ENCODE peak calls at places on chromosomes 7 and 10, in six cellular contexts. One of them, this sample, is unnamed.

GRCh38 chr10:73307203-73307800 is 51.4 kb downstream of the CFAP70 start:
- DNase-seq in ovary: no peak
- DNase-seq in AG10803: no peak
- DNase-seq in iris pigment epithelial cell: no peak
- DNase-seq in activated CD8-positive, alpha-beta T cell treated with anti-CD3 and anti-CD28 coated beads for 36 hours: no peak
- DNase-seq in stimulated activated CD4-positive, alpha-beta T cell treated with anti-CD3 and anti-CD28 coated beads, Interleukin-15, amount 100 ng/mL, for 1 hour: no peak
- DNase-seq in this sample: no peak

GRCh38 chr10:74388801-74389200 is 237.8 kb downstream of the ADK start:
- DNase-seq in ovary: no peak
- DNase-seq in AG10803: no peak
- DNase-seq in iris pigment epithelial cell: no peak
- DNase-seq in activated CD8-positive, alpha-beta T cell treated with anti-CD3 and anti-CD28 coated beads for 36 hours: no peak
- DNase-seq in stimulated activated CD4-positive, alpha-beta T cell treated with anti-CD3 and anti-CD28 coated beads, Interleukin-15, amount 100 ng/mL, for 1 hour: no peak
- DNase-seq in this sample: no peak

GRCh38 chr10:71726673-71727428 is 7.3 kb upstream of the C10orf105 start:
- DNase-seq in ovary: no peak
- DNase-seq in AG10803: no peak
- DNase-seq in iris pigment epithelial cell: no peak
- DNase-seq in activated CD8-positive, alpha-beta T cell treated with anti-CD3 and anti-CD28 coated beads for 36 hours: peak; percentile 75
- DNase-seq in stimulated activated CD4-positive, alpha-beta T cell treated with anti-CD3 and anti-CD28 coated beads, Interleukin-15, amount 100 ng/mL, for 1 hour: no peak
- DNase-seq in this sample: no peak

GRCh38 chr7:13035233-13035632 is 347.8 kb downstream of the ARL4A start:
- DNase-seq in ovary: no peak
- DNase-seq in AG10803: no peak
- DNase-seq in iris pigment epithelial cell: no peak
- DNase-seq in activated CD8-positive, alpha-beta T cell treated with anti-CD3 and anti-CD28 coated beads for 36 hours: no peak
- DNase-seq in stimulated activated CD4-positive, alpha-beta T cell treated with anti-CD3 and anti-CD28 coated beads, Interleukin-15, amount 100 ng/mL, for 1 hour: no peak
- DNase-seq in this sample: no peak

GRCh38 chr10:44955408-44956070 is 4.1 kb upstream of the RASSF4 start:
- DNase-seq in ovary: no peak
- DNase-seq in AG10803: peak; percentile 56
- DNase-seq in iris pigment epithelial cell: no peak
- DNase-seq in activated CD8-positive, alpha-beta T cell treated with anti-CD3 and anti-CD28 coated beads for 36 hours: no peak
- DNase-seq in stimulated activated CD4-positive, alpha-beta T cell treated with anti-CD3 and anti-CD28 coated beads, Interleukin-15, amount 100 ng/mL, for 1 hour: no peak
- DNase-seq in this sample: no peak

GRCh38 chr10:10418397-10418796 is 599.3 kb upstream of the CELF2 start:
- DNase-seq in ovary: no peak
- DNase-seq in AG10803: no peak
- DNase-seq in iris pigment epithelial cell: no peak
- DNase-seq in activated CD8-positive, alpha-beta T cell treated with anti-CD3 and anti-CD28 coated beads for 36 hours: no peak
- DNase-seq in stimulated activated CD4-positive, alpha-beta T cell treated with anti-CD3 and anti-CD28 coated beads, Interleukin-15, amount 100 ng/mL, for 1 hour: no peak
- DNase-seq in this sample: no peak

GRCh38 chr10:124742418-124743187 is 1.6 kb downstream of the FAM53B start:
- DNase-seq in ovary: no peak
- DNase-seq in AG10803: peak; percentile 33
- DNase-seq in iris pigment epithelial cell: peak; percentile 49
- DNase-seq in activated CD8-positive, alpha-beta T cell treated with anti-CD3 and anti-CD28 coated beads for 36 hours: no peak
- DNase-seq in stimulated activated CD4-positive, alpha-beta T cell treated with anti-CD3 and anti-CD28 coated beads, Interleukin-15, amount 100 ng/mL, for 1 hour: no peak
- DNase-seq in this sample: no peak

GRCh38 chr10:130885021-130885655 is 426.4 kb downstream of the TCERG1L start:
- DNase-seq in ovary: peak; percentile 43
- DNase-seq in AG10803: no peak
- DNase-seq in iris pigment epithelial cell: no peak
- DNase-seq in activated CD8-positive, alpha-beta T cell treated with anti-CD3 and anti-CD28 coated beads for 36 hours: no peak
- DNase-seq in stimulated activated CD4-positive, alpha-beta T cell treated with anti-CD3 and anti-CD28 coated beads, Interleukin-15, amount 100 ng/mL, for 1 hour: no peak
- DNase-seq in this sample: no peak

GRCh38 chr7:47361746-47362215 is 220.1 kb downstream of the TNS3 start:
- DNase-seq in ovary: no peak
- DNase-seq in AG10803: peak; percentile 86
- DNase-seq in iris pigment epithelial cell: peak; percentile 89
- DNase-seq in activated CD8-positive, alpha-beta T cell treated with anti-CD3 and anti-CD28 coated beads for 36 hours: peak; percentile 80
- DNase-seq in stimulated activated CD4-positive, alpha-beta T cell treated with anti-CD3 and anti-CD28 coated beads, Interleukin-15, amount 100 ng/mL, for 1 hour: no peak
- DNase-seq in this sample: no peak

GRCh38 chr7:80785961-80786360 is 132.9 kb downstream of the SEMA3C start:
- DNase-seq in ovary: no peak
- DNase-seq in AG10803: peak; percentile 94
- DNase-seq in iris pigment epithelial cell: peak; percentile 54
- DNase-seq in activated CD8-positive, alpha-beta T cell treated with anti-CD3 and anti-CD28 coated beads for 36 hours: no peak
- DNase-seq in stimulated activated CD4-positive, alpha-beta T cell treated with anti-CD3 and anti-CD28 coated beads, Interleukin-15, amount 100 ng/mL, for 1 hour: no peak
- DNase-seq in this sample: no peak

GRCh38 chr10:93150289-93150688 is 76.6 kb downstream of the CYP26A1 start:
- DNase-seq in ovary: no peak
- DNase-seq in AG10803: no peak
- DNase-seq in iris pigment epithelial cell: peak; percentile 72
- DNase-seq in activated CD8-positive, alpha-beta T cell treated with anti-CD3 and anti-CD28 coated beads for 36 hours: peak; percentile 49
- DNase-seq in stimulated activated CD4-positive, alpha-beta T cell treated with anti-CD3 and anti-CD28 coated beads, Interleukin-15, amount 100 ng/mL, for 1 hour: no peak
- DNase-seq in this sample: no peak

GRCh38 chr10:28014651-28015050 is 15.8 kb upstream of the ODAD2 start:
- DNase-seq in ovary: no peak
- DNase-seq in AG10803: no peak
- DNase-seq in iris pigment epithelial cell: no peak
- DNase-seq in activated CD8-positive, alpha-beta T cell treated with anti-CD3 and anti-CD28 coated beads for 36 hours: no peak
- DNase-seq in stimulated activated CD4-positive, alpha-beta T cell treated with anti-CD3 and anti-CD28 coated beads, Interleukin-15, amount 100 ng/mL, for 1 hour: no peak
- DNase-seq in this sample: no peak

GRCh38 chr7:43843276-43843675 is 26.0 kb downstream of the MRPS24 start:
- DNase-seq in ovary: no peak
- DNase-seq in AG10803: no peak
- DNase-seq in iris pigment epithelial cell: no peak
- DNase-seq in activated CD8-positive, alpha-beta T cell treated with anti-CD3 and anti-CD28 coated beads for 36 hours: no peak
- DNase-seq in stimulated activated CD4-positive, alpha-beta T cell treated with anti-CD3 and anti-CD28 coated beads, Interleukin-15, amount 100 ng/mL, for 1 hour: no peak
- DNase-seq in this sample: no peak

GRCh38 chr7:2539031-2540028 is 16.0 kb downstream of the BRAT1 start:
- DNase-seq in ovary: no peak
- DNase-seq in AG10803: no peak
- DNase-seq in iris pigment epithelial cell: no peak
- DNase-seq in activated CD8-positive, alpha-beta T cell treated with anti-CD3 and anti-CD28 coated beads for 36 hours: no peak
- DNase-seq in stimulated activated CD4-positive, alpha-beta T cell treated with anti-CD3 and anti-CD28 coated beads, Interleukin-15, amount 100 ng/mL, for 1 hour: no peak
- DNase-seq in this sample: no peak

GRCh38 chr10:77351386-77351785 is 286.2 kb downstream of the KCNMA1 start:
- DNase-seq in ovary: no peak
- DNase-seq in AG10803: peak; percentile 73
- DNase-seq in iris pigment epithelial cell: peak; percentile 58
- DNase-seq in activated CD8-positive, alpha-beta T cell treated with anti-CD3 and anti-CD28 coated beads for 36 hours: no peak
- DNase-seq in stimulated activated CD4-positive, alpha-beta T cell treated with anti-CD3 and anti-CD28 coated beads, Interleukin-15, amount 100 ng/mL, for 1 hour: no peak
- DNase-seq in this sample: no peak

GRCh38 chr7:36308031-36308430 is 81.6 kb upstream of the ANLN start:
- DNase-seq in ovary: no peak
- DNase-seq in AG10803: peak; percentile 29
- DNase-seq in iris pigment epithelial cell: no peak
- DNase-seq in activated CD8-positive, alpha-beta T cell treated with anti-CD3 and anti-CD28 coated beads for 36 hours: no peak
- DNase-seq in stimulated activated CD4-positive, alpha-beta T cell treated with anti-CD3 and anti-CD28 coated beads, Interleukin-15, amount 100 ng/mL, for 1 hour: no peak
- DNase-seq in this sample: no peak

GRCh38 chr10:131264110-131264788 is 47.3 kb downstream of the TCERG1L start:
- DNase-seq in ovary: peak; percentile 4
- DNase-seq in AG10803: no peak
- DNase-seq in iris pigment epithelial cell: no peak
- DNase-seq in activated CD8-positive, alpha-beta T cell treated with anti-CD3 and anti-CD28 coated beads for 36 hours: no peak
- DNase-seq in stimulated activated CD4-positive, alpha-beta T cell treated with anti-CD3 and anti-CD28 coated beads, Interleukin-15, amount 100 ng/mL, for 1 hour: no peak
- DNase-seq in this sample: no peak

GRCh38 chr7:70512719-70513118 is 619.2 kb upstream of the GALNT17 start:
- DNase-seq in ovary: no peak
- DNase-seq in AG10803: no peak
- DNase-seq in iris pigment epithelial cell: no peak
- DNase-seq in activated CD8-positive, alpha-beta T cell treated with anti-CD3 and anti-CD28 coated beads for 36 hours: no peak
- DNase-seq in stimulated activated CD4-positive, alpha-beta T cell treated with anti-CD3 and anti-CD28 coated beads, Interleukin-15, amount 100 ng/mL, for 1 hour: no peak
- DNase-seq in this sample: no peak

GRCh38 chr10:7945469-7946187 is 108.9 kb upstream of the GATA3 start:
- DNase-seq in ovary: no peak
- DNase-seq in AG10803: peak; percentile 33
- DNase-seq in iris pigment epithelial cell: no peak
- DNase-seq in activated CD8-positive, alpha-beta T cell treated with anti-CD3 and anti-CD28 coated beads for 36 hours: no peak
- DNase-seq in stimulated activated CD4-positive, alpha-beta T cell treated with anti-CD3 and anti-CD28 coated beads, Interleukin-15, amount 100 ng/mL, for 1 hour: no peak
- DNase-seq in this sample: no peak

GRCh38 chr10:110336111-110336721 is 31.5 kb upstream of the SMNDC1 start:
- DNase-seq in ovary: no peak
- DNase-seq in AG10803: peak; percentile 99
- DNase-seq in iris pigment epithelial cell: peak; percentile 97
- DNase-seq in activated CD8-positive, alpha-beta T cell treated with anti-CD3 and anti-CD28 coated beads for 36 hours: no peak
- DNase-seq in stimulated activated CD4-positive, alpha-beta T cell treated with anti-CD3 and anti-CD28 coated beads, Interleukin-15, amount 100 ng/mL, for 1 hour: no peak
- DNase-seq in this sample: no peak

GRCh38 chr7:138842111-138842510 is 44.1 kb upstream of the ATP6V0A4 start:
- DNase-seq in ovary: no peak
- DNase-seq in AG10803: peak; percentile 57
- DNase-seq in iris pigment epithelial cell: peak; percentile 94
- DNase-seq in activated CD8-positive, alpha-beta T cell treated with anti-CD3 and anti-CD28 coated beads for 36 hours: no peak
- DNase-seq in stimulated activated CD4-positive, alpha-beta T cell treated with anti-CD3 and anti-CD28 coated beads, Interleukin-15, amount 100 ng/mL, for 1 hour: no peak
- DNase-seq in this sample: no peak

GRCh38 chr10:58393317-58393716 is 8.1 kb downstream of the TFAM start:
- DNase-seq in ovary: no peak
- DNase-seq in AG10803: peak; percentile 9
- DNase-seq in iris pigment epithelial cell: peak; percentile 25
- DNase-seq in activated CD8-positive, alpha-beta T cell treated with anti-CD3 and anti-CD28 coated beads for 36 hours: no peak
- DNase-seq in stimulated activated CD4-positive, alpha-beta T cell treated with anti-CD3 and anti-CD28 coated beads, Interleukin-15, amount 100 ng/mL, for 1 hour: no peak
- DNase-seq in this sample: no peak

GRCh38 chr7:140455743-140456142 is 23.6 kb downstream of the MKRN1 start:
- DNase-seq in ovary: no peak
- DNase-seq in AG10803: no peak
- DNase-seq in iris pigment epithelial cell: no peak
- DNase-seq in activated CD8-positive, alpha-beta T cell treated with anti-CD3 and anti-CD28 coated beads for 36 hours: no peak
- DNase-seq in stimulated activated CD4-positive, alpha-beta T cell treated with anti-CD3 and anti-CD28 coated beads, Interleukin-15, amount 100 ng/mL, for 1 hour: no peak
- DNase-seq in this sample: no peak

GRCh38 chr10:125023269-125023668 is 81.3 kb downstream of the ZRANB1 start:
- DNase-seq in ovary: no peak
- DNase-seq in AG10803: no peak
- DNase-seq in iris pigment epithelial cell: no peak
- DNase-seq in activated CD8-positive, alpha-beta T cell treated with anti-CD3 and anti-CD28 coated beads for 36 hours: no peak
- DNase-seq in stimulated activated CD4-positive, alpha-beta T cell treated with anti-CD3 and anti-CD28 coated beads, Interleukin-15, amount 100 ng/mL, for 1 hour: no peak
- DNase-seq in this sample: no peak

GRCh38 chr7:45978010-45978681 is 57.1 kb upstream of the IGFBP3 start:
- DNase-seq in ovary: no peak
- DNase-seq in AG10803: peak; percentile 99
- DNase-seq in iris pigment epithelial cell: peak; percentile 97
- DNase-seq in activated CD8-positive, alpha-beta T cell treated with anti-CD3 and anti-CD28 coated beads for 36 hours: peak; percentile 45
- DNase-seq in stimulated activated CD4-positive, alpha-beta T cell treated with anti-CD3 and anti-CD28 coated beads, Interleukin-15, amount 100 ng/mL, for 1 hour: no peak
- DNase-seq in this sample: no peak

GRCh38 chr7:51455948-51456347 is 139.3 kb upstream of the COBL start:
- DNase-seq in ovary: no peak
- DNase-seq in AG10803: no peak
- DNase-seq in iris pigment epithelial cell: no peak
- DNase-seq in activated CD8-positive, alpha-beta T cell treated with anti-CD3 and anti-CD28 coated beads for 36 hours: no peak
- DNase-seq in stimulated activated CD4-positive, alpha-beta T cell treated with anti-CD3 and anti-CD28 coated beads, Interleukin-15, amount 100 ng/mL, for 1 hour: no peak
- DNase-seq in this sample: no peak

GRCh38 chr10:19041176-19041575 is 7.4 kb upstream of the MALRD1 start:
- DNase-seq in ovary: no peak
- DNase-seq in AG10803: no peak
- DNase-seq in iris pigment epithelial cell: no peak
- DNase-seq in activated CD8-positive, alpha-beta T cell treated with anti-CD3 and anti-CD28 coated beads for 36 hours: no peak
- DNase-seq in stimulated activated CD4-positive, alpha-beta T cell treated with anti-CD3 and anti-CD28 coated beads, Interleukin-15, amount 100 ng/mL, for 1 hour: no peak
- DNase-seq in this sample: no peak

GRCh38 chr7:100827330-100828226 is at the start of gene EPHB4:
- DNase-seq in ovary: peak; percentile 92
- DNase-seq in AG10803: peak; percentile 82
- DNase-seq in iris pigment epithelial cell: peak; percentile 66
- DNase-seq in activated CD8-positive, alpha-beta T cell treated with anti-CD3 and anti-CD28 coated beads for 36 hours: peak; percentile 17
- DNase-seq in stimulated activated CD4-positive, alpha-beta T cell treated with anti-CD3 and anti-CD28 coated beads, Interleukin-15, amount 100 ng/mL, for 1 hour: no peak
- DNase-seq in this sample: no peak

GRCh38 chr7:73937014-73937413 is 76.1 kb downstream of the TMEM270 start:
- DNase-seq in ovary: no peak
- DNase-seq in AG10803: peak; percentile 73
- DNase-seq in iris pigment epithelial cell: no peak
- DNase-seq in activated CD8-positive, alpha-beta T cell treated with anti-CD3 and anti-CD28 coated beads for 36 hours: no peak
- DNase-seq in stimulated activated CD4-positive, alpha-beta T cell treated with anti-CD3 and anti-CD28 coated beads, Interleukin-15, amount 100 ng/mL, for 1 hour: no peak
- DNase-seq in this sample: no peak

GRCh38 chr10:51074238-51075028 is at the start of gene PRKG1:
- DNase-seq in ovary: peak; percentile 66
- DNase-seq in AG10803: peak; percentile 85
- DNase-seq in iris pigment epithelial cell: peak; percentile 64
- DNase-seq in activated CD8-positive, alpha-beta T cell treated with anti-CD3 and anti-CD28 coated beads for 36 hours: peak; percentile 1
- DNase-seq in stimulated activated CD4-positive, alpha-beta T cell treated with anti-CD3 and anti-CD28 coated beads, Interleukin-15, amount 100 ng/mL, for 1 hour: no peak
- DNase-seq in this sample: no peak

GRCh38 chr7:29606287-29606721 is 42.7 kb downstream of the PRR15 start:
- DNase-seq in ovary: no peak
- DNase-seq in AG10803: peak; percentile 56
- DNase-seq in iris pigment epithelial cell: peak; percentile 66
- DNase-seq in activated CD8-positive, alpha-beta T cell treated with anti-CD3 and anti-CD28 coated beads for 36 hours: no peak
- DNase-seq in stimulated activated CD4-positive, alpha-beta T cell treated with anti-CD3 and anti-CD28 coated beads, Interleukin-15, amount 100 ng/mL, for 1 hour: no peak
- DNase-seq in this sample: no peak

GRCh38 chr10:119663866-119664698 is 12.9 kb downstream of the BAG3 start:
- DNase-seq in ovary: no peak
- DNase-seq in AG10803: no peak
- DNase-seq in iris pigment epithelial cell: no peak
- DNase-seq in activated CD8-positive, alpha-beta T cell treated with anti-CD3 and anti-CD28 coated beads for 36 hours: peak; percentile 31
- DNase-seq in stimulated activated CD4-positive, alpha-beta T cell treated with anti-CD3 and anti-CD28 coated beads, Interleukin-15, amount 100 ng/mL, for 1 hour: no peak
- DNase-seq in this sample: no peak

This sample was measured in activated T-helper 9 cell treated with anti-CD3 and anti-CD28 coated beads, Interleukin-2, amount 50 U/mL, for 16 hours.